ENCODE peak calls at places on chromosome 20, in seven cellular contexts. L is heart left ventricle; P is activated CD8-positive, alpha-beta memory T cell treated with anti-CD3 and anti-CD28 coated beads for 1 hour; I is kidney; U is CD14-positive monocyte; Q is memory B cell; M is astrocyte. Z is an unnamed sample.

GRCh38 chr20:44689809-44690208 is 25.4 kb upstream of the CCN5 start:
- DNase-seq in P (no peak), M (no peak), I (no peak), U (no peak), L (no peak), Q (no peak), Z (no peak)

GRCh38 chr20:45798935-45799642 is 7.3 kb downstream of the DNTTIP1 start:
- DNase-seq in Q (peak; percentile 53), P (peak; percentile 29), I (no peak), U (no peak), L (peak; percentile 55), M (no peak), Z (peak; percentile 38)

GRCh38 chr20:10971096-10971495 is 297.3 kb upstream of the JAG1 start:
- DNase-seq in L (no peak), M (peak; percentile 5), I (no peak), Q (no peak), U (no peak), P (no peak), Z (no peak)

GRCh38 chr20:50338479-50339195 is 148.0 kb downstream of the CEBPB start:
- DNase-seq in U (no peak), M (peak; percentile 59), I (no peak), Q (no peak), P (no peak), L (no peak), Z (no peak)

GRCh38 chr20:62030834-62031434 is 34.7 kb downstream of the TAF4 start:
- DNase-seq in I (peak; percentile 56), U (no peak), P (no peak), M (no peak), Q (peak; percentile 44), L (no peak), Z (no peak)

GRCh38 chr20:10492065-10492464 is 57.0 kb downstream of the SLX4IP start:
- DNase-seq in L (no peak), U (peak; percentile 74), Q (no peak), I (no peak), P (no peak), M (peak; percentile 57), Z (no peak)

GRCh38 chr20:64033981-64034493 is 1.9 kb upstream of the C20orf204 start:
- DNase-seq in Q (no peak), P (no peak), U (no peak), M (no peak), I (peak; percentile 82), L (peak; percentile 59), Z (no peak)

GRCh38 chr20:46683939-46684750 is 5.1 kb downstream of the TP53RK start:
- DNase-seq in M (peak; percentile 52), P (no peak), I (peak; percentile 75), Q (no peak), L (peak; percentile 26), U (no peak), Z (no peak)

GRCh38 chr20:31694842-31695593 is 27.6 kb downstream of the BCL2L1 start:
- DNase-seq in L (no peak), P (no peak), Q (no peak), I (no peak), U (no peak), M (no peak), Z (no peak)